ENCODE peak calls at places on chromosome 2, in eight cellular contexts. N is OCI-LY7, P is hepatocyte, R is neural progenitor cell, T is PC-3, M is IMR-90, F is fibroblast of lung, W is Karpas-422. V is an unnamed sample.

GRCh38 chr2:180075763-180076362 is 68.8 kb upstream of the CWC22 start:
- DNase-seq in N (no peak), P (no peak), R (no peak), T (peak; percentile 12), M (no peak), F (peak; percentile 18), W (no peak), V (no peak)

GRCh38 chr2:138490673-138491494 is 10.7 kb upstream of the SPOPL start:
- DNase-seq in N (no peak), P (no peak), R (no peak), T (peak; percentile 79), M (no peak), F (no peak), W (no peak), V (peak; percentile 67)

GRCh38 chr2:186518945-186519344 is 32.9 kb downstream of the ZC3H15 start:
- DNase-seq in N (no peak), P (no peak), R (no peak), T (no peak), M (peak; percentile 67), F (peak; percentile 33), W (no peak), V (no peak)

GRCh38 chr2:28025116-28025515 is 134.6 kb downstream of the BABAM2 start:
- DNase-seq in N (no peak), P (no peak), R (no peak), T (no peak), M (peak; percentile 24), F (no peak), W (no peak), V (no peak)

GRCh38 chr2:234770081-234770506 is 181.7 kb upstream of the SH3BP4 start:
- DNase-seq in N (no peak), P (peak; percentile 19), R (peak; percentile 57), T (no peak), M (peak; percentile 72), F (peak; percentile 91), W (no peak), V (no peak)

GRCh38 chr2:147910990-147911473 is 66.2 kb downstream of the ACVR2A start:
- DNase-seq in N (peak; percentile 58), P (peak; percentile 82), R (peak; percentile 69), T (peak; percentile 84), M (peak; percentile 77), F (peak; percentile 89), W (peak; percentile 86), V (peak; percentile 15)

GRCh38 chr2:9757430-9758287 is 85.6 kb upstream of the TAF1B start:
- DNase-seq in N (no peak), P (peak; percentile 58), R (peak; percentile 77), T (no peak), M (peak; percentile 27), F (peak; percentile 39), W (no peak), V (no peak)

GRCh38 chr2:105906481-105906880 is 161.8 kb downstream of the NCK2 start:
- DNase-seq in N (no peak), P (no peak), R (no peak), T (no peak), M (no peak), F (no peak), W (no peak), V (no peak)

GRCh38 chr2:241770936-241771285 is 5.7 kb upstream of the GAL3ST2 start:
- DNase-seq in N (no peak), P (no peak), R (no peak), T (no peak), M (no peak), F (no peak), W (no peak), V (no peak)

GRCh38 chr2:241770185-241770935 is 6.3 kb upstream of the GAL3ST2 start:
- DNase-seq in N (no peak), P (peak; percentile 50), R (peak; percentile 64), T (no peak), M (no peak), F (no peak), W (no peak), V (no peak)

GRCh38 chr2:241769819-241770184 is 6.8 kb upstream of the GAL3ST2 start:
- DNase-seq in N (no peak), P (no peak), R (no peak), T (no peak), M (no peak), F (no peak), W (no peak), V (no peak)

GRCh38 chr2:241772063-241772499 is 4.5 kb upstream of the GAL3ST2 start:
- DNase-seq in N (no peak), P (no peak), R (no peak), T (no peak), M (no peak), F (no peak), W (peak; percentile 77), V (no peak)

DNA sequence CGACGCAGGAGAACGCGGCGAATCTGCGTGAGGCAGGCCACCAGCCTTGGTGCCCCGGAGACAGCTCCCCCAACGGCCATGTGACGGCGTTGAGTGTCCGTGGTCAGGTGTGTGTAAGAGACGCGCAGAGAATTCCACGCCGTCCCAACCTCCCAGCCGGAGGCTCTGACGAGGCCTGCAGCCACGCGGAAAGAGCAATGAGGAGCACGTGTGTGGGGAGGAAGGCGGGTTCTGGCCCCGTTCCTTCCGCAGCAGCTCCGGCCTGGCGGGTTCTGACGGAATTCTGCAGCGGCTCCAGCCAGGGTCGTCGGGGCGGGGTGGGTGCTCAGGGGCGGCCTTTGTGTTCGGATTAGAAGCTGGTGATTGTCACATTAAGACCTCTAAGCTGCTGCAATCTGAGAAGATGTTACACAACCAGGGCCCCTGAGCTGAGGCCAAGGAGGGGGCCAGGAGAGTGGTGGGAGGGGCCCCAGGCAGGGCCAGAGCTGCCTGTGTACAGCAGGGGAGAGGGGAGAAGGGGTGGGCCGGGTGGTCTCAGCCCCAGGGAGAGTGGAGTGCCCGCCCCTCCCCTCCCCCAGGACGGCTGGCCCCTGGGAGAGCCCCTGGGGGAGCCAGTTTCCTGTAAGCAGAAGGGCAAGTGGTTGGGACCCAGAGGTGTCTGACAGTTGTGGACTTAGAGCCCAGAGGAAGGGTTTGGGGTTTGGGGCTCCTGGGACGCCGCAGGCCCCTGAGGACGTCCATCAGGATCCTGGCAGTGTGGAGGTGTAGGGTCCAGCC is 5.1 kb upstream of the GAL3ST2 start:
- DNase-seq in N (no peak), P (no peak), R (peak; percentile 94), T (no peak), M (peak; percentile 17), F (peak; percentile 58), W (peak; percentile 52), V (no peak)
- H2AFZ ChIP-seq in N (no peak overlapping the region), P (no peak overlapping the region), R (no peak overlapping the region), T (no peak overlapping the region), M (no peak overlapping the region), F (no peak overlapping the region), W (no peak overlapping the region), V (no peak overlapping the region)

DNA sequence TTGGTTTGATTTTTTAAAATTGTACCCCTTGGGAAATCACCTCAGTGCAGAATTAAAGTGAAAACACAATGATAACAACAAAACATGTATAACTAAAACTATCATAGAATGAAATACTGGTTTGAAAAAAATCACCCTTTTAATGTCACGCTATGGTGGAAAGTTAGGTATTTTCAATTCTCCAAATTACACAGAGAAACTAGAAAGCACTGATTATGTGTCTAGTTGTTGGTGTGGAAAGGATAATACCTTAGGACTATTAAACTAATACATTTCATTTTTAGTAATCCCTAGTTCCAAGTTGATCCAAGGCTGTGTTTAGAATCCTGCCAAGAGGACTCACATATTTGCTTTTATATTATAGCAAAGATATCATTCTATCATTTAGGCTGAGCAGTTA is 71.2 kb downstream of the NUP35 start:
- DNase-seq in N (no peak), P (no peak), R (no peak), T (no peak), M (no peak), F (no peak), W (no peak), V (no peak)
- H3K36me3 ChIP-seq in N (peaks cover 71% of the 10 kb centered on the region), P (no peaks in the 10 kb centered on the region), R (no peaks in the 10 kb centered on the region), T (peaks cover 14% of the 10 kb centered on the region), M (no peaks in the 10 kb centered on the region), F (no peaks in the 10 kb centered on the region), W (peaks cover 34% of the 10 kb centered on the region), V (peaks cover 19% of the 10 kb centered on the region)

GRCh38 chr2:158507141-158507540 is 50.4 kb downstream of the PKP4 start:
- DNase-seq in N (no peak), P (no peak), R (no peak), T (no peak), M (no peak), F (no peak), W (no peak), V (no peak)

GRCh38 chr2:158507679-158508078 is 50.9 kb downstream of the PKP4 start:
- DNase-seq in N (no peak), P (no peak), R (no peak), T (no peak), M (no peak), F (no peak), W (no peak), V (no peak)

GRCh38 chr2:158504088-158504487 is 47.3 kb downstream of the PKP4 start:
- DNase-seq in N (no peak), P (no peak), R (no peak), T (no peak), M (no peak), F (no peak), W (no peak), V (no peak)

GRCh38 chr2:158502984-158503383 is 46.2 kb downstream of the PKP4 start:
- DNase-seq in N (no peak), P (no peak), R (no peak), T (peak; percentile 42), M (peak; percentile 83), F (peak; percentile 81), W (no peak), V (no peak)

DNA sequence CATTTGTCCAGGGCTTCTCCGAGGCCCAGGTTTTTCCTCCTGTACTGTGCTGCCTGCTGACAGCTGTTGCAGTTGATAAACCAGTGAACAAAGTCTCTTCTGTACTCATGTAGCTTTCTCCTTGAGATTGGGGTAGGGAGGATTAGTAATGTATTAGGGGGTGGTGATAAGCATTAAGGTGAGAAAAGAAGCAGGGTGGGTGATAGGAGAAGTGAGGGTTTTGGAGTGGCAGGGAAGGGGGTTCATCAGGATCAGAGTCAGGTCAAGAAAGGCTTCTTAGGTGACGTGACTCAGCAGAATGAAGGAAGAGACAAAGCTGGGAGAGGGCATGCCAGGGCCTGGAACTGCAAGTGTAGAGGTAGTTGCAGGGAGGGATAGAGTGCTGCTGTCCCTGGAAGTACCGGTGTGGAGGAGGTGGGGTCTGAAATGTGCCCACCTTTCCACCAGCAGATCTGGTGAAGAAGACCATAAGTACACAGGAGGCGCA is 48.7 kb downstream of the PKP4 start:
- DNase-seq in N (no peak), P (no peak), R (no peak), T (no peak), M (no peak), F (no peak), W (no peak), V (no peak)
- H2AFZ ChIP-seq in N (no peak overlapping the region), P (no peak overlapping the region), R (no peak overlapping the region), T (no peak overlapping the region), M (no peak overlapping the region), F (no peak overlapping the region), W (no peak overlapping the region), V (no peak overlapping the region)

DNA sequence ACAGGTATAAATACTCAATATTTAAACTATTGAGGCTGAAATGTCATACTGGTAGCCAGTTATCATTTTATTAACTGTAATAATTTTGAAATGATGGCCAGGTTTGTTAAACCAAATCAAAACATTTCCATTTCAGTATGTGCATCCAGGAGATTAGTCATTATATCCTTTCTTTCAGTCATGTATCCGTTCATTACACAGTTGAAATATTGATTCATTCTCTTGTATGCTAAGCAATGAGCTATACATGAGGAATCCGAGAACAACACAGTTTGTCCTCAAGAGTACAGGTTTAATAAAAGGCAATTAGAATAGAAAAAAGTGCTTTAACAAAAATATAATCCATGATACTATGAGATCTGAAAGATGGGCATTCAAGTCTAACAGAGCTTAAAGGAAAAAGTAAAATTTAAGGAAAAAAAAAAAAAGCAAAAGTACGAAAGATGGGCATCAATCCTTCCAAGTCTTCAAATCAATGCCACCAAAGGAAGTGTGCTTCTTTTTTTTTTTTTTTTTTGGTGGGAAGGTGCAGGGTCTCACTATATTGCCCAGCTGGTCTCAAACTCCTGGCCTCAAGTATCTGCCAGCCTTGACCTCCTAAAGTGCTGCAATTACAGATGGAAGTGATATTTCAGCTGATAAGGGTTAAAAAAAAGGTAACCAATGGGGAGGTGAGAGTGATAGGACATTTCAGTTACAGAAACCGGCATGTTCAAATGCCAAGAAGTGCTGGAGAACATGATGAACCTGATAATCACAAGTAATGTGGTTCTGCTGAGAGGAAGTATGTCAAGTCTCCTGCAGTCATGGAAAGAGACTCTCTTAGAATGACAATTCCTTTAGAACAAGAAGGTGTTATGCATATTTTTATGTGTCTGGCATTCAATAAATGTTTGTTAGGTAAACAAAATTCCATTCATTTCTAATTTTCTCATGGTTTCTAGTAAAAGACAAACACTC is 35.8 kb downstream of the PUM2 start:
- DNase-seq in N (no peak), P (no peak), R (no peak), T (peak; percentile 32), M (peak; percentile 51), F (no peak), W (no peak), V (no peak)
- H3K36me3 ChIP-seq in N (peaks cover 95% of the 10 kb centered on the region), P (peaks cover 6% of the 10 kb centered on the region), R (peaks cover 47% of the 10 kb centered on the region), T (peaks cover 57% of the 10 kb centered on the region), M (peaks cover 32% of the 10 kb centered on the region), F (peaks cover 7% of the 10 kb centered on the region), W (peaks cover 75% of the 10 kb centered on the region), V (peaks cover 72% of the 10 kb centered on the region)

V was measured in PC-9.